ENCODE peak calls at places on chromosomes 5 and 9, in nine cellular contexts. C is cardiac fibroblast, S is foreskin fibroblast, O is natural killer cell, M is SK-N-SH, E is AG04449, F is lower leg skin, Y is cardiac muscle cell, R is nephron progenitor cell. P is an unnamed sample.

GRCh38 chr5:78009937-78010527 is 233.9 kb upstream of the TBCA start:
- DNase-seq in C (peak), S (peak), O (no peak), M (no peak), E (peak), F (no peak), Y (peak), R (no peak), P (no peak)

GRCh38 chr5:141869514-141869913 is 8.7 kb downstream of the PCDH1 start:
- DNase-seq in C (no peak), S (no peak), O (no peak), M (no peak), E (no peak), F (no peak), Y (no peak), R (no peak), P (no peak)

GRCh38 chr9:93594041-93594756 is 17.8 kb downstream of the PHF2 start:
- DNase-seq in C (peak), S (no peak), O (no peak), M (no peak), E (no peak), F (no peak), Y (no peak), R (no peak), P (no peak)

GRCh38 chr9:121783523-121784507 is 132.4 kb downstream of the DAB2IP start:
- DNase-seq in C (no peak), S (no peak), O (no peak), M (no peak), E (no peak), F (no peak), Y (no peak), R (no peak), P (peak)

GRCh38 chr5:1152156-1152555 is 40.3 kb upstream of the SLC12A7 start:
- DNase-seq in C (no peak), S (no peak), O (peak), M (no peak), E (no peak), F (no peak), Y (no peak), R (no peak), P (no peak)

GRCh38 chr9:133275105-133276000 is at the start of gene ABO:
- DNase-seq in C (no peak), S (no peak), O (no peak), M (peak), E (no peak), F (no peak), Y (no peak), R (peak), P (peak)

GRCh38 chr9:99307846-99308245 is 85.8 kb downstream of the SEC61B start:
- DNase-seq in C (no peak), S (no peak), O (no peak), M (no peak), E (no peak), F (no peak), Y (no peak), R (no peak), P (no peak)

GRCh38 chr5:168334161-168335094 is 43.0 kb downstream of the WWC1 start:
- DNase-seq in C (peak), S (peak), O (no peak), M (no peak), E (peak), F (no peak), Y (peak), R (peak), P (no peak)

GRCh38 chr9:75239176-75239575 is 150.9 kb downstream of the OSTF1 start:
- DNase-seq in C (peak), S (peak), O (no peak), M (no peak), E (peak), F (peak), Y (peak), R (no peak), P (no peak)

GRCh38 chr5:121503111-121503840 is 348.4 kb upstream of the FTMT start:
- DNase-seq in C (peak), S (peak), O (no peak), M (peak), E (no peak), F (peak), Y (peak), R (peak), P (peak)

GRCh38 chr9:20726144-20726543 is 42.1 kb downstream of the FOCAD start:
- DNase-seq in C (no peak), S (no peak), O (no peak), M (no peak), E (no peak), F (no peak), Y (no peak), R (no peak), P (no peak)

GRCh38 chr5:79235222-79235577 is 731 bp upstream of the JMY start:
- DNase-seq in C (peak), S (peak), O (no peak), M (no peak), E (no peak), F (no peak), Y (peak), R (no peak), P (no peak)

GRCh38 chr5:158679221-158679641 is 420.5 kb downstream of the EBF1 start:
- DNase-seq in C (no peak), S (peak), O (no peak), M (no peak), E (no peak), F (no peak), Y (no peak), R (no peak), P (no peak)

GRCh38 chr9:91273853-91274552 is 87.7 kb downstream of the AUH start:
- DNase-seq in C (peak), S (peak), O (no peak), M (no peak), E (no peak), F (no peak), Y (peak), R (no peak), P (no peak)

GRCh38 chr9:122053951-122054350 is 39.2 kb downstream of the TTLL11 start:
- DNase-seq in C (no peak), S (peak), O (no peak), M (no peak), E (peak), F (no peak), Y (no peak), R (no peak), P (no peak)

GRCh38 chr5:34626036-34626435 is 30.1 kb upstream of the RAI14 start:
- DNase-seq in C (peak), S (peak), O (no peak), M (no peak), E (no peak), F (no peak), Y (peak), R (no peak), P (no peak)

GRCh38 chr9:12657233-12657632 is 36.0 kb upstream of the TYRP1 start:
- DNase-seq in C (no peak), S (no peak), O (no peak), M (no peak), E (no peak), F (no peak), Y (no peak), R (no peak), P (no peak)

GRCh38 chr9:121721770-121722169 is 70.3 kb downstream of the DAB2IP start:
- DNase-seq in C (no peak), S (peak), O (no peak), M (no peak), E (no peak), F (no peak), Y (no peak), R (no peak), P (no peak)

GRCh38 chr5:154367101-154367500 is 78.7 kb upstream of the SAP30L start:
- DNase-seq in C (no peak), S (peak), O (no peak), M (no peak), E (no peak), F (no peak), Y (peak), R (no peak), P (no peak)

GRCh38 chr5:139226131-139226530 is 28.0 kb upstream of the SIL1 start:
- DNase-seq in C (no peak), S (no peak), O (no peak), M (no peak), E (no peak), F (no peak), Y (no peak), R (no peak), P (no peak)

GRCh38 chr5:15425802-15426201 is 74.2 kb upstream of the FBXL7 start:
- DNase-seq in C (peak), S (no peak), O (no peak), M (no peak), E (no peak), F (no peak), Y (peak), R (no peak), P (no peak)

GRCh38 chr5:56233230-56233629 is at the start of gene ANKRD55:
- DNase-seq in C (no peak), S (peak), O (no peak), M (peak), E (no peak), F (no peak), Y (peak), R (peak), P (no peak)

GRCh38 chr9:135820661-135821060 is 86.7 kb downstream of the CAMSAP1 start:
- DNase-seq in C (no peak), S (no peak), O (no peak), M (no peak), E (no peak), F (no peak), Y (no peak), R (no peak), P (no peak)

GRCh38 chr9:95793924-95794828 is 81.3 kb upstream of the ERCC6L2 start:
- DNase-seq in C (peak), S (peak), O (no peak), M (no peak), E (peak), F (no peak), Y (peak), R (no peak), P (no peak)

GRCh38 chr9:34437006-34437925 is 21.1 kb downstream of the FAM219A start:
- DNase-seq in C (peak), S (peak), O (peak), M (peak), E (no peak), F (peak), Y (peak), R (peak), P (no peak)

GRCh38 chr9:124030969-124031451 is 19.4 kb downstream of the LHX2 start:
- DNase-seq in C (peak), S (peak), O (no peak), M (peak), E (peak), F (no peak), Y (peak), R (no peak), P (no peak)
- TF ChIP-seq CTCF in C (no peak), S (no peak), O (no peak), M (no peak), E (no peak), F (no peak), Y (no peak), R (no peak), P (no peak)

DNA sequence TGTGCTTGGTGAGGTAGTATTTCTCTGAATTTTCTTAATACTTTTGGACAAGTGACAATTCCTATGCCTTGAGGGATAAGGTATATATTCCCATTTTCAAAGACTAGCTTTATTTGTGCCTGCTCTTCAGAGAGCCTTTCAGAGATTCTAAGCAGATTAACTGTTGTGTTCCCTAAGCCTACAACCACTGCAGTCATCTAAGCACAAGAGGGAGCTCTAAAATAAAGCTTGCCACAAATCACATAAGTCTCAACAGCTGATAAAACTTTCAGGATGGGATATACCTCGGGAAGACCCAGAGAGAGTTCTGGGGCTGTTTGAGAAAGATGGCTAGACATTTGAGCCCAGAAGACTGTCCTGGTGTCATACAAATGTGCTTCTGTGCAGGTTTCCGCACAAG is 157.3 kb downstream of the CYLC2 start:
- DNase-seq in C (no peak), S (no peak), O (no peak), M (peak), E (no peak), F (no peak), Y (no peak), R (no peak), P (no peak)
- TF ChIP-seq CTCF in C (peak), S (no peak), O (no peak), M (no peak), E (no peak), F (no peak), Y (no peak), R (no peak), P (no peak)

DNA sequence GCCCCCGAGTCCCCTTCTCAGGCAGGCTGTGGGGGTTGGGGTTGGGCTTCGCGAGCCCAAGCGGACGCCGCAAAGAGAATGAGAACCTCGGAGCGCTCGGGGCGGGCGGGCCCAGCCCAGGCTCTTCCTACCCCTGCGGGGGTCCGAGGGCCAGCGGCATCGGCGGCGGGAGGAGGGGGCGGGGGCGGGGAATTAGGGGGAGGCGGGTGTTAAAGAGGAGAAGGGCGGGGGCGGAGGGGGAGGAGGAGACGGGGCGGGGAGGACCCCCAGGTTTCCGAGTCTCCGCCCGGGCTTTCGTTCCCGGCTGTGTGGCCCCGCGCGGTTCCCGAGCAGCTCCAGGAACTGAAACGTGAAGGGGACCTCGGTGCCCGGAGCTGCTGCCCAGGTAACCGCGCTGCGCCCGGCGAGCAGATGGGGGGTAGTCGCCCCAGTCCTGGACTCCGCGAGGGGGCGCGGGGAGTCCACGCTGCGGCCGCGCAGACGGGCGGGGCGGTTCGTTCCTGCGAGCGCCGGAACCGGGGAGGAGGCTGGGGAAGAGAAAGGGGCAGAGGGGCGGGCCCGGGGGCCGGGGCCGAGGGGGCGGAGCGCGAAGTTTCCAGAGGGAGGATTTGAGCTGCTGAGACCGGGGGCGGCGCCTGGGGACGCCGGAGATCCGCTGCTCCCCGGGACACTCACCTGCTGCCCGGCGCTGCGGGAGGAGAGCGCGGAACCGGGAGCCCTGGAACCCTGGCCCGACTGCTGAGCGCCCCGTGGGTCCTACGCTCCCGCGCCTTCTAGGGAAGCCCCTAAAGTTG is 38.4 kb upstream of the PLEKHG4B start:
- DNase-seq in C (peak), S (peak), O (no peak), M (peak), E (no peak), F (no peak), Y (peak), R (peak), P (peak)
- TF ChIP-seq CTCF in C (no peak), S (no peak), O (no peak), M (no peak), E (peak), F (no peak), Y (peak), R (no peak), P (no peak)

DNA sequence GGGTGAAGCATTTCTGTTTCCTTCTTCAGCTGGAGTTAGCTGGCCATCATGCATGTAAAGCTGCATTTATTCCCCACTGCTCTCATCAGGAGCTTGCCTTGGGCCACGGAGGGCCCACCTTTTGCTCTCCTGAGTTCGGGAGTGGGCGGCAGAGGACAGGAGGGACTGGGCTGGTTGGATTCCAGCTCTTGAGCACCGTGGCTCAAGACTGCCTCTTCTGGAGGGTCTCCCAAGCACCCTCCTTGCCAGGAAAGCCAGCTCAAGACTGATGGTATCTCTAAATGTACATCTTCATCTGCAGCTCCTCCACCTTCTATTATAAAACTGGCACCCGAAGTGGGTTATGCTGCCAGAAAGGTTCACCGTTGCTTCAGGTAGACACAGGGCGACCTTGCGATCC is 399.6 kb upstream of the IRX1 start:
- DNase-seq in C (no peak), S (no peak), O (no peak), M (no peak), E (no peak), F (no peak), Y (no peak), R (no peak), P (no peak)
- TF ChIP-seq CTCF in C (no peak), S (no peak), O (no peak), M (no peak), E (no peak), F (no peak), Y (no peak), R (peak), P (peak)

GRCh38 chr5:118687085-118687484 is 301.3 kb downstream of the DTWD2 start:
- DNase-seq in C (no peak), S (no peak), O (no peak), M (no peak), E (no peak), F (no peak), Y (no peak), R (no peak), P (no peak)

GRCh38 chr5:118692811-118693342 is 295.5 kb downstream of the DTWD2 start:
- DNase-seq in C (no peak), S (no peak), O (no peak), M (peak), E (no peak), F (peak), Y (no peak), R (peak), P (no peak)

GRCh38 chr5:118687671-118688621 is 300.4 kb downstream of the DTWD2 start:
- DNase-seq in C (no peak), S (peak), O (no peak), M (no peak), E (no peak), F (no peak), Y (no peak), R (no peak), P (no peak)
- TF ChIP-seq CTCF in C (no peak), S (no peak), O (no peak), M (no peak), E (no peak), F (no peak), Y (no peak), R (no peak), P (no peak)

GRCh38 chr5:90792725-90793124 is 234.1 kb downstream of the ADGRV1 start:
- DNase-seq in C (peak), S (peak), O (no peak), M (no peak), E (no peak), F (no peak), Y (peak), R (no peak), P (no peak)

GRCh38 chr5:90793183-90793582 is 234.6 kb downstream of the ADGRV1 start:
- DNase-seq in C (no peak), S (peak), O (no peak), M (no peak), E (no peak), F (no peak), Y (no peak), R (no peak), P (no peak)
- TF ChIP-seq CTCF in C (no peak), S (peak), O (no peak), M (peak), E (no peak), F (no peak), Y (peak), R (no peak), P (peak)

GRCh38 chr5:163185315-163185714 is 252.1 kb upstream of the CCNG1 start:
- DNase-seq in C (no peak), S (no peak), O (no peak), M (no peak), E (no peak), F (no peak), Y (no peak), R (no peak), P (no peak)
- TF ChIP-seq CTCF in C (no peak), S (no peak), O (no peak), M (no peak), E (no peak), F (no peak), Y (no peak), R (no peak), P (no peak)

GRCh38 chr9:129437626-129438323 is 183.1 kb downstream of the C9orf50 start:
- DNase-seq in C (no peak), S (peak), O (no peak), M (peak), E (no peak), F (no peak), Y (no peak), R (no peak), P (no peak)
- TF ChIP-seq CTCF in C (no peak), S (no peak), O (no peak), M (no peak), E (no peak), F (no peak), Y (peak), R (no peak), P (no peak)